ENCODE peak calls at places on chromosomes 6 and 20, in six cellular contexts. F is ovary; A is K562; E is aorta; U is psoas muscle; H is naive thymus-derived CD4-positive, alpha-beta T cell. N is an unnamed sample.

GRCh38 chr20:9600562-9600961 is 86.2 kb downstream of the LAMP5 start:
- DNase-seq in U (no peak), A (no peak), E (no peak), F (no peak), H (no peak), N (no peak)

GRCh38 chr20:62665153-62665754 is 23.0 kb downstream of the SLCO4A1 start:
- DNase-seq in U (no peak), H (no peak), A (no peak), F (no peak), E (no peak), N (no peak)

GRCh38 chr6:159691133-159691962 is 1.7 kb downstream of the SOD2 start:
- DNase-seq in F (no peak), H (no peak), E (no peak), A (peak; percentile 56), U (no peak), N (peak; percentile 42)

GRCh38 chr6:1372690-1373089 is 16.7 kb upstream of the FOXF2 start:
- DNase-seq in E (no peak), U (no peak), F (no peak), A (no peak), H (no peak), N (no peak)

GRCh38 chr6:63395388-63395787 is 75.6 kb upstream of the LGSN start:
- DNase-seq in F (no peak), H (no peak), U (no peak), A (no peak), E (no peak), N (no peak)

GRCh38 chr20:63628246-63628975 is 1.5 kb upstream of the GMEB2 start:
- DNase-seq in F (peak; percentile 77), E (peak; percentile 73), U (peak; percentile 66), A (peak; percentile 74), H (peak; percentile 69), N (peak; percentile 59)

GRCh38 chr6:154474636-154475428 is 35.7 kb downstream of the CNKSR3 start:
- DNase-seq in A (no peak), H (no peak), E (peak; percentile 78), F (no peak), U (no peak), N (no peak)

GRCh38 chr6:160270347-160270746 is 11.7 kb upstream of the SLC22A2 start:
- DNase-seq in H (no peak), A (no peak), F (no peak), E (no peak), U (no peak), N (no peak)

GRCh38 chr20:37886851-37887297 is 16.1 kb upstream of the VSTM2L start:
- DNase-seq in A (no peak), H (no peak), U (no peak), E (no peak), F (no peak), N (no peak)

GRCh38 chr20:10487354-10488115 is 52.4 kb downstream of the SLX4IP start:
- DNase-seq in F (no peak), E (peak; percentile 47), H (no peak), A (no peak), U (no peak), N (no peak)

GRCh38 chr6:52049252-52050050 is 38.0 kb downstream of the PKHD1 start:
- DNase-seq in H (no peak), E (no peak), A (peak; percentile 38), F (no peak), U (no peak), N (no peak)

GRCh38 chr20:2402271-2402980 is 21.7 kb downstream of the TGM6 start:
- DNase-seq in A (no peak), U (no peak), H (no peak), F (no peak), E (no peak), N (no peak)

GRCh38 chr6:163412345-163412744 is 2.2 kb upstream of the QKI start:
- DNase-seq in H (no peak), F (no peak), E (no peak), U (no peak), A (no peak), N (no peak)

GRCh38 chr6:118963003-118963402 is 28.0 kb upstream of the MCM9 start:
- DNase-seq in H (no peak), U (no peak), F (no peak), A (no peak), E (no peak), N (peak; percentile 3)

GRCh38 chr20:63911171-63911570 is 16.2 kb downstream of the DNAJC5 start:
- DNase-seq in E (peak; percentile 73), A (no peak), H (no peak), U (no peak), F (no peak), N (no peak)

GRCh38 chr6:43515808-43516207 is 918 bp downstream of the YIPF3 start:
- DNase-seq in F (no peak), E (no peak), U (no peak), H (no peak), A (no peak), N (no peak)

GRCh38 chr20:4046311-4046924 is 31.1 kb upstream of the RNF24 start:
- DNase-seq in F (no peak), A (no peak), H (no peak), E (no peak), U (no peak), N (no peak)

GRCh38 chr6:147382945-147383554 is 125.4 kb upstream of the SAMD5 start:
- DNase-seq in E (no peak), U (no peak), A (peak; percentile 26), H (no peak), F (no peak), N (no peak)

GRCh38 chr6:147381734-147382133 is 126.8 kb upstream of the SAMD5 start:
- DNase-seq in A (no peak), U (no peak), E (no peak), F (no peak), H (no peak), N (no peak)

GRCh38 chr6:147384029-147384428 is 124.5 kb upstream of the SAMD5 start:
- DNase-seq in A (no peak), H (no peak), F (no peak), U (no peak), E (no peak), N (no peak)

GRCh38 chr6:147389463-147389862 is 119.0 kb upstream of the SAMD5 start:
- DNase-seq in F (no peak), E (no peak), A (no peak), H (no peak), U (no peak), N (no peak)

DNA sequence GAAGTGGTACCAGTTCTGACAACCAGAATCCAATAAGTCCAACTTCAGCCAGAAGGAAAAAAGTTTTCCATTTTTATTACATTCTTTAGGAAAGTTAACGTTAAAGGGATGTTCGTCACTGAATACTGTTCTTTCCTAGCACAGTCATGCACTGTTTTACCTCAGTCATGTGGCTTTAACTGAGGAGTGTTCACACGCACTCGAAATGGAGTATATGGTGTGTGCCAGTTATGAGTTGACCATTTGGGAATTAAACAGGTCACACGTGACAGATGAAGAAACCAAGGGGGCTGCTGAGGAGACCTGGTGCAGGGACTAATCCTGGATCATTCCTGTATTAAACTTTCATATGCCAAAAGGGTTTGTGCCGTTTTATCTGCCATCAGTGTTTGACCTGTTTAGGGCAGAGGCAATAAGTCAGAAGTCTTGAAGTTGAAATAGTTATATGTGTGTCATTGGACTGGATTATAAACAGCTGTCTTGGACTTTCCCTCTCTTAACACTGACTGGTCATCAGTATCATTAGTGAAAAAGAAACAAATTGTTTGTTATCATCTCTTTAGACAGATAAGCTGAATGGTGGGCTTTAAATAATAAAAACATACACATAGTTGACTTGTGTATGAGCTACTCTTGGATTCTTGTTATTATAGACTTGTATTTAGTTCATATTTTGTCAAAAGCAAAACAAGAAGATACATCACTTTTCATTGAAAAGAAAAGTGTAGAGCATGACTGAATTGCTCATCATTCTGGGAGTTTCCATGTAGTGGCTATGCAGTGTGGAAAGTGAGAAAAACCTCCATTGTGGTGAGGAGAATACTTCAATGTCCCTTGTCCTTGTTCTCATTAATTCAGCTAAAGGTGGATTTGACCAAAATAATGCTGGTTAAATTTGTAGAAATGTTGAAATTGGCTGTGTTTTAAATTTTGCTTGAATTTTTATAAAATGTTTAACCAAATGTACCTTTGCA is 123.5 kb upstream of the SAMD5 start:
- DNase-seq in A (no peak), E (no peak), F (no peak), U (no peak), H (no peak), N (no peak)
- H3K27ac ChIP-seq in A (no peak overlapping the region), E (no peak overlapping the region), F (no peak overlapping the region), U (no peak overlapping the region), H (no peak overlapping the region), N (no peak overlapping the region)

GRCh38 chr20:59661141-59661540 is 56.8 kb downstream of the PHACTR3 start:
- DNase-seq in E (no peak), U (no peak), A (no peak), H (no peak), F (no peak), N (no peak)
- H3K9me3 ChIP-seq in E (peaks cover 1% of the 10 kb centered on the region), U (peaks cover 27% of the 10 kb centered on the region), A (no peaks in the 10 kb centered on the region), H (no peaks in the 10 kb centered on the region), F (no peaks in the 10 kb centered on the region), N (peaks cover 6% of the 10 kb centered on the region)

GRCh38 chr6:2768696-2769095 is 3.5 kb downstream of the WRNIP1 start:
- DNase-seq in H (no peak), U (no peak), A (no peak), E (no peak), F (no peak), N (no peak)

GRCh38 chr6:2770171-2770570 is 5.0 kb downstream of the WRNIP1 start:
- DNase-seq in A (peak; percentile 88), F (no peak), E (no peak), H (no peak), U (peak; percentile 85), N (no peak)

GRCh38 chr6:2773450-2773849 is 8.3 kb downstream of the WRNIP1 start:
- DNase-seq in U (no peak), H (no peak), F (no peak), A (no peak), E (no peak), N (no peak)

GRCh38 chr6:2772840-2773239 is 7.6 kb downstream of the WRNIP1 start:
- DNase-seq in H (no peak), U (no peak), A (no peak), F (no peak), E (no peak), N (no peak)

GRCh38 chr6:2771021-2771558 is 5.9 kb downstream of the WRNIP1 start:
- DNase-seq in F (no peak), H (no peak), E (no peak), A (no peak), U (no peak), N (no peak)
- H3K27ac ChIP-seq in F (no peak overlapping the region), H (no peak overlapping the region), E (no peak overlapping the region), A (no peak overlapping the region), U (peak overlapping the region; percentile 93), N (no peak overlapping the region)

GRCh38 chr6:125250511-125250910 is 51.3 kb downstream of the HDDC2 start:
- DNase-seq in H (no peak), U (no peak), E (no peak), F (no peak), A (no peak), N (no peak)

GRCh38 chr6:125245523-125246264 is 56.1 kb downstream of the HDDC2 start:
- DNase-seq in A (peak; percentile 50), H (no peak), U (no peak), E (no peak), F (no peak), N (no peak)

GRCh38 chr6:125248136-125248535 is 53.6 kb downstream of the HDDC2 start:
- DNase-seq in H (no peak), U (no peak), F (no peak), E (no peak), A (no peak), N (no peak)

DNA sequence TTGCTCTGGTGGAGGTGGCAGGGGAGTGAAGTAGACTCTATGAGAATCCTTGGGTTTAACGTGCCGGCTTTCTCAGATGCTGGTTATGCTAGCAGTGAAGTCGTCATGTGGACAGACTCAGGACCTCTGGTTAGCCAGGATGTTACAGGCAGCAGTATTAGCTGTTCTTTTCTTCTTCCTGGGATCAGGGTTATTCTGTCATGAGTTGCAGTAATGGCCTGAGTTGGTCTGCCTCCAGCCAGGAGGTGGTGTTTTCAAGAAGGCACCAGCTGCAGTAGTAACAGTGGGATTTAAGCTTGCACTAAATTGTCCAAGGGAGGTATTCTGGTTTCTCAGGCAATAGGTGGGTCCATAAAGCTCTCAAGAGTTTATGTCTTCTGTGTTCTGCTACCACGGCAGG is 56.7 kb downstream of the HDDC2 start:
- DNase-seq in H (no peak), U (no peak), E (no peak), F (no peak), A (no peak), N (no peak)
- H3K9me3 ChIP-seq in H (no peaks in the 10 kb centered on the region), U (peaks cover 14% of the 10 kb centered on the region), E (no peaks in the 10 kb centered on the region), F (no peaks in the 10 kb centered on the region), A (no peaks in the 10 kb centered on the region), N (no peaks in the 10 kb centered on the region)